ENCODE peak calls at places on chromosomes 3 and 15, in nine cellular contexts. E is T-helper 2 cell; V is NCI-H82; R is ELR; K is activated CD4-positive, alpha-beta T cell treated with anti-CD3 and anti-CD28 coated beads for 48 hours; Q is COR-L47; W is AG08395; B is stimulated activated CD4-positive, alpha-beta T cell treated with anti-CD3 and anti-CD28 coated beads, TNF-alpha, amount 100 ng/mL, for 48 hours; M is HFFc6. H is an unnamed sample.

GRCh38 chr15:100981086-100981485 is 61.9 kb downstream of the LRRK1 start:
- DNase-seq in E (no peak), V (peak; percentile 41), R (no peak), K (no peak), Q (no peak), W (no peak), B (no peak), M (no peak), H (no peak)

GRCh38 chr3:51985971-51986947 is 2.9 kb downstream of the ACY1 start:
- DNase-seq in E (no peak), V (no peak), R (no peak), K (no peak), Q (no peak), W (no peak), B (no peak), M (no peak), H (no peak)

GRCh38 chr15:70492240-70493177 is 270.8 kb downstream of the UACA start:
- DNase-seq in E (peak; percentile 96), V (no peak), R (peak; percentile 93), K (peak; percentile 90), Q (no peak), W (peak; percentile 92), B (peak; percentile 72), M (peak; percentile 84), H (peak; percentile 90)

GRCh38 chr3:72665701-72666443 is 182.4 kb downstream of the SHQ1 start:
- DNase-seq in E (peak; percentile 47), V (peak; percentile 98), R (peak; percentile 26), K (peak; percentile 74), Q (no peak), W (no peak), B (peak; percentile 13), M (peak; percentile 9), H (no peak)

GRCh38 chr3:140863481-140864084 is 78.1 kb upstream of the SLC25A36 start:
- DNase-seq in E (peak; percentile 38), V (peak; percentile 88), R (peak; percentile 64), K (peak; percentile 58), Q (peak; percentile 87), W (peak; percentile 45), B (peak; percentile 3), M (peak; percentile 51), H (peak; percentile 47)

GRCh38 chr3:10373686-10374261 is 52.9 kb upstream of the SEC13 start:
- DNase-seq in E (no peak), V (no peak), R (peak; percentile 75), K (no peak), Q (no peak), W (peak; percentile 31), B (no peak), M (peak; percentile 55), H (peak; percentile 31)

GRCh38 chr3:126102530-126102951 is 18.6 kb upstream of the SLC41A3 start:
- DNase-seq in E (no peak), V (no peak), R (no peak), K (no peak), Q (no peak), W (peak; percentile 62), B (no peak), M (peak; percentile 5), H (no peak)

GRCh38 chr3:54954019-54954418 is 26.2 kb upstream of the LRTM1 start:
- DNase-seq in E (no peak), V (no peak), R (peak; percentile 91), K (no peak), Q (no peak), W (peak; percentile 78), B (no peak), M (peak; percentile 85), H (peak; percentile 83)

GRCh38 chr3:88626426-88627120 is 476.8 kb downstream of the C3orf38 start:
- DNase-seq in E (no peak), V (peak; percentile 24), R (no peak), K (no peak), Q (no peak), W (no peak), B (no peak), M (no peak), H (no peak)

GRCh38 chr3:15812183-15812582 is 14.4 kb upstream of the ANKRD28 start:
- DNase-seq in E (peak; percentile 54), V (no peak), R (peak; percentile 63), K (no peak), Q (no peak), W (peak; percentile 52), B (no peak), M (peak; percentile 32), H (peak; percentile 15)

GRCh38 chr3:12994357-12994606 is 78.9 kb downstream of the IQSEC1 start:
- DNase-seq in E (no peak), V (peak; percentile 15), R (peak; percentile 24), K (no peak), Q (no peak), W (no peak), B (no peak), M (no peak), H (no peak)

GRCh38 chr3:111858641-111859040 is 424 bp upstream of the PHLDB2 start:
- DNase-seq in E (no peak), V (peak; percentile 69), R (no peak), K (no peak), Q (no peak), W (no peak), B (no peak), M (no peak), H (no peak)

GRCh38 chr3:172644258-172644657 is 66.6 kb downstream of the NCEH1 start:
- DNase-seq in E (no peak), V (no peak), R (no peak), K (no peak), Q (no peak), W (no peak), B (no peak), M (no peak), H (no peak)

GRCh38 chr3:109899930-109900329 is 562.6 kb upstream of the DPPA4 start:
- DNase-seq in E (no peak), V (no peak), R (no peak), K (no peak), Q (no peak), W (no peak), B (no peak), M (no peak), H (no peak)

GRCh38 chr15:97686324-97686723 is 274.2 kb upstream of the ARRDC4 start:
- DNase-seq in E (no peak), V (no peak), R (no peak), K (no peak), Q (no peak), W (no peak), B (no peak), M (no peak), H (no peak)

H was measured in HTR-8/SVneo.